ENCODE peak calls at places on chromosomes 4 and X, in ten cellular contexts. D is tibial artery; G is skeletal muscle cell; C is progenitor cell of endocrine pancreas; W is activated T-helper 1 cell treated with anti-CD3 and anti-CD28 coated beads, Interleukin-2, amount 50 U/mL, for 16 hours; A is colonic mucosa; I is endodermal cell; O is NCI-H2081; P is NCI-H1436 treated with DMSO at 0.1 percent for 48 hours; B is Daoy. Z is an unnamed sample.
A peak's percentile ranks its signal among the peaks of the same experiment; 100 is the strongest.

GRCh38 chrX:109472939-109473713 is 8.8 kb downstream of the GUCY2F start:
- DNase-seq in D (no peak), G (no peak), C (peak; percentile 20), W (no peak), A (no peak), I (peak; percentile 89), O (no peak), P (no peak), B (peak; percentile 69), Z (no peak)

GRCh38 chrX:146154191-146154590 is 336.6 kb downstream of the SLITRK2 start:
- DNase-seq in D (no peak), G (no peak), C (no peak), W (no peak), A (no peak), I (no peak), O (no peak), P (no peak), B (no peak), Z (no peak)

GRCh38 chr4:15336410-15337184 is 91.2 kb upstream of the C1QTNF7 start:
- DNase-seq in D (no peak), G (peak; percentile 56), C (no peak), W (no peak), A (no peak), I (peak; percentile 64), O (no peak), P (no peak), B (peak; percentile 85), Z (no peak)

GRCh38 chr4:187019896-187020295 is 296.2 kb upstream of the FAT1 start:
- DNase-seq in D (no peak), G (no peak), C (no peak), W (no peak), A (no peak), I (peak; percentile 76), O (peak; percentile 30), P (no peak), B (no peak), Z (no peak)

GRCh38 chrX:46576458-46576857 is 2.9 kb downstream of the CHST7 start:
- DNase-seq in D (peak; percentile 64), G (no peak), C (no peak), W (no peak), A (no peak), I (no peak), O (no peak), P (no peak), B (peak; percentile 14), Z (no peak)

GRCh38 chr4:89551191-89551590 is 243.6 kb upstream of the GPRIN3 start:
- DNase-seq in D (no peak), G (no peak), C (no peak), W (no peak), A (no peak), I (no peak), O (no peak), P (no peak), B (no peak), Z (no peak)

GRCh38 chrX:31331045-31331444 is 259.2 kb upstream of the FTHL17 start:
- DNase-seq in D (no peak), G (no peak), C (no peak), W (no peak), A (no peak), I (no peak), O (no peak), P (no peak), B (peak; percentile 13), Z (no peak)

GRCh38 chr4:57064811-57065711 is 45.1 kb downstream of the IGFBP7 start:
- DNase-seq in D (peak; percentile 83), G (peak; percentile 95), C (no peak), W (no peak), A (no peak), I (no peak), O (no peak), P (no peak), B (peak; percentile 83), Z (no peak)

GRCh38 chrX:136209016-136209738 is 42.0 kb downstream of the MAP7D3 start:
- DNase-seq in D (peak; percentile 77), G (no peak), C (no peak), W (no peak), A (peak; percentile 42), I (peak; percentile 76), O (no peak), P (no peak), B (peak; percentile 40), Z (no peak)

GRCh38 chr4:144634978-144635747 is 10.8 kb upstream of the HHIP start:
- DNase-seq in D (no peak), G (no peak), C (no peak), W (no peak), A (no peak), I (no peak), O (no peak), P (no peak), B (no peak), Z (no peak)

GRCh38 chrX:66050140-66050569 is 10.3 kb upstream of the VSIG4 start:
- DNase-seq in D (no peak), G (no peak), C (no peak), W (no peak), A (no peak), I (no peak), O (no peak), P (no peak), B (no peak), Z (no peak)

Z was measured in SJCRH30.